ENCODE peak calls at places on chromosomes 6 and 20, in seven cellular contexts. W, T, K, L, U, E and C are unnamed samples.

GRCh38 chr6:82246802-82247633 is 526 bp downstream of the IBTK start:
- DNase-seq in L (peak), T (peak), E (peak), W (peak), K (peak), U (peak), C (no peak)

GRCh38 chr6:53588816-53589509 is 44.1 kb upstream of the GCLC start:
- DNase-seq in E (no peak), U (no peak), L (no peak), W (no peak), K (no peak), T (no peak), C (no peak)

GRCh38 chr6:154156135-154156948 is 117.3 kb downstream of the OPRM1 start:
- DNase-seq in L (peak), W (no peak), E (peak), K (peak), T (peak), U (no peak), C (no peak)

GRCh38 chr6:6851059-6851658 is 256.6 kb upstream of the RREB1 start:
- DNase-seq in W (no peak), E (peak), K (peak), L (peak), U (no peak), T (no peak), C (peak)

GRCh38 chr6:166408936-166409755 is 26.4 kb upstream of the MPC1 start:
- DNase-seq in L (no peak), K (no peak), T (no peak), W (no peak), E (no peak), U (no peak), C (no peak)

GRCh38 chr20:44932916-44933315 is 23.1 kb downstream of the PABPC1L start:
- DNase-seq in U (no peak), T (no peak), W (no peak), E (no peak), L (no peak), K (no peak), C (no peak)

GRCh38 chr6:36852481-36853147 is 13.4 kb upstream of the CPNE5 start:
- DNase-seq in U (no peak), W (no peak), K (peak), E (peak), T (no peak), L (peak), C (no peak)

GRCh38 chr20:51938557-51939324 is 136.4 kb upstream of the SALL4 start:
- DNase-seq in K (peak), T (no peak), E (no peak), U (no peak), L (no peak), W (no peak), C (no peak)

GRCh38 chr6:134636221-134636830 is 313.6 kb downstream of the ALDH8A1 start:
- DNase-seq in L (no peak), T (no peak), U (no peak), E (no peak), W (no peak), K (no peak), C (no peak)

GRCh38 chr6:117480651-117481050 is 1.8 kb upstream of the DCBLD1 start:
- DNase-seq in L (no peak), W (no peak), K (no peak), U (no peak), T (no peak), E (no peak), C (no peak)

GRCh38 chr6:26305097-26305841 is 59.7 kb upstream of the BTN3A2 start:
- DNase-seq in U (no peak), T (peak), L (peak), E (peak), W (peak), K (peak), C (no peak)

GRCh38 chr6:169669889-169670288 is 31.9 kb downstream of the WDR27 start:
- DNase-seq in L (no peak), E (no peak), W (no peak), U (no peak), K (peak), T (no peak), C (no peak)

GRCh38 chr6:77030929-77031674 is 432.2 kb downstream of the HTR1B start:
- DNase-seq in K (no peak), E (no peak), L (no peak), U (no peak), W (no peak), T (no peak), C (no peak)

GRCh38 chr6:75421316-75422023 is 72.1 kb downstream of the FILIP1 start:
- DNase-seq in U (no peak), K (peak), L (no peak), T (no peak), E (no peak), W (no peak), C (no peak)

GRCh38 chr6:11275598-11275997 is 43.1 kb upstream of the NEDD9 start:
- DNase-seq in U (peak), L (no peak), E (no peak), T (no peak), W (no peak), K (no peak), C (no peak)

GRCh38 chr6:155561262-155561970 is 105.8 kb upstream of the NOX3 start:
- DNase-seq in T (no peak), E (no peak), L (no peak), K (peak), W (no peak), U (no peak), C (no peak)

GRCh38 chr20:10288954-10289646 is 70.5 kb downstream of the SNAP25 start:
- DNase-seq in U (no peak), E (no peak), L (no peak), T (no peak), W (no peak), K (no peak), C (no peak)